ENCODE peak calls at places on chromosome 1, in seven cellular contexts. One of them, this sample, is unnamed. For H3K36me3, the result is how much of the 10 kb centered on the place peaks cover.

GRCh38 chr1:162111572-162111971 is 42.1 kb downstream of the NOS1AP start:
- DNase-seq in H1: no peak
- DNase-seq in lower lobe of right lung: no peak
- DNase-seq in cardiac muscle cell: no peak
- DNase-seq in A673: no peak
- DNase-seq in fibroblast of lung: no peak
- DNase-seq in IMR-90: no peak
- DNase-seq in this sample: no peak

GRCh38 chr1:98914547-98914946 is 90.1 kb downstream of the PLPPR5 start:
- DNase-seq in H1: no peak
- DNase-seq in lower lobe of right lung: no peak
- DNase-seq in cardiac muscle cell: no peak
- DNase-seq in A673: no peak
- DNase-seq in fibroblast of lung: no peak
- DNase-seq in IMR-90: peak
- DNase-seq in this sample: no peak

GRCh38 chr1:206551985-206552325 is 44.6 kb downstream of the RASSF5 start:
- DNase-seq in H1: no peak
- DNase-seq in lower lobe of right lung: no peak
- DNase-seq in cardiac muscle cell: no peak
- DNase-seq in A673: no peak
- DNase-seq in fibroblast of lung: no peak
- DNase-seq in IMR-90: no peak
- DNase-seq in this sample: no peak

GRCh38 chr1:203026666-203027663 is 674 bp downstream of the PPFIA4 start:
- DNase-seq in H1: no peak
- DNase-seq in lower lobe of right lung: no peak
- DNase-seq in cardiac muscle cell: no peak
- DNase-seq in A673: no peak
- DNase-seq in fibroblast of lung: no peak
- DNase-seq in IMR-90: no peak
- DNase-seq in this sample: peak

GRCh38 chr1:12435639-12436344 is 182.2 kb downstream of the DHRS3 start:
- DNase-seq in H1: no peak
- DNase-seq in lower lobe of right lung: no peak
- DNase-seq in cardiac muscle cell: no peak
- DNase-seq in A673: peak
- DNase-seq in fibroblast of lung: no peak
- DNase-seq in IMR-90: peak
- DNase-seq in this sample: no peak

GRCh38 chr1:229991724-229992333 is 75.2 kb upstream of the GALNT2 start:
- DNase-seq in H1: no peak
- DNase-seq in lower lobe of right lung: no peak
- DNase-seq in cardiac muscle cell: no peak
- DNase-seq in A673: no peak
- DNase-seq in fibroblast of lung: no peak
- DNase-seq in IMR-90: no peak
- DNase-seq in this sample: no peak

GRCh38 chr1:38140025-38140487 is 93.5 kb upstream of the POU3F1 start:
- DNase-seq in H1: peak
- DNase-seq in lower lobe of right lung: no peak
- DNase-seq in cardiac muscle cell: no peak
- DNase-seq in A673: no peak
- DNase-seq in fibroblast of lung: no peak
- DNase-seq in IMR-90: peak
- DNase-seq in this sample: no peak

GRCh38 chr1:233735847-233736246 is 121.9 kb downstream of the KCNK1 start:
- DNase-seq in H1: no peak
- DNase-seq in lower lobe of right lung: no peak
- DNase-seq in cardiac muscle cell: no peak
- DNase-seq in A673: no peak
- DNase-seq in fibroblast of lung: no peak
- DNase-seq in IMR-90: no peak
- DNase-seq in this sample: no peak

GRCh38 chr1:116321766-116322175 is 51.3 kb upstream of the ATP1A1 start:
- DNase-seq in H1: no peak
- DNase-seq in lower lobe of right lung: no peak
- DNase-seq in cardiac muscle cell: no peak
- DNase-seq in A673: no peak
- DNase-seq in fibroblast of lung: no peak
- DNase-seq in IMR-90: no peak
- DNase-seq in this sample: no peak

GRCh38 chr1:234861024-234861620 is 251.1 kb upstream of the IRF2BP2 start:
- DNase-seq in H1: no peak
- DNase-seq in lower lobe of right lung: no peak
- DNase-seq in cardiac muscle cell: no peak
- DNase-seq in A673: no peak
- DNase-seq in fibroblast of lung: no peak
- DNase-seq in IMR-90: peak
- DNase-seq in this sample: no peak

GRCh38 chr1:119815361-119815760 is 4.1 kb upstream of the REG4 start:
- DNase-seq in H1: no peak
- DNase-seq in lower lobe of right lung: no peak
- DNase-seq in cardiac muscle cell: no peak
- DNase-seq in A673: peak
- DNase-seq in fibroblast of lung: peak
- DNase-seq in IMR-90: peak
- DNase-seq in this sample: no peak

GRCh38 chr1:109636201-109636952 is 16.7 kb downstream of the AMPD2 start:
- DNase-seq in H1: no peak
- DNase-seq in lower lobe of right lung: no peak
- DNase-seq in cardiac muscle cell: no peak
- DNase-seq in A673: peak
- DNase-seq in fibroblast of lung: peak
- DNase-seq in IMR-90: peak
- DNase-seq in this sample: no peak

GRCh38 chr1:173113015-173113741 is 62.4 kb upstream of the TNFSF18 start:
- DNase-seq in H1: no peak
- DNase-seq in lower lobe of right lung: no peak
- DNase-seq in cardiac muscle cell: no peak
- DNase-seq in A673: peak
- DNase-seq in fibroblast of lung: no peak
- DNase-seq in IMR-90: peak
- DNase-seq in this sample: no peak

GRCh38 chr1:45974541-45975269 is 157.7 kb downstream of the PIK3R3 start:
- DNase-seq in H1: no peak
- DNase-seq in lower lobe of right lung: no peak
- DNase-seq in cardiac muscle cell: no peak
- DNase-seq in A673: no peak
- DNase-seq in fibroblast of lung: no peak
- DNase-seq in IMR-90: peak
- DNase-seq in this sample: no peak

GRCh38 chr1:153415850-153416570 is at the start of gene S100A7A:
- DNase-seq in H1: no peak
- DNase-seq in lower lobe of right lung: no peak
- DNase-seq in cardiac muscle cell: no peak
- DNase-seq in A673: no peak
- DNase-seq in fibroblast of lung: no peak
- DNase-seq in IMR-90: no peak
- DNase-seq in this sample: no peak

GRCh38 chr1:153417136-153417888 is 992 bp downstream of the S100A7A start:
- DNase-seq in H1: no peak
- DNase-seq in lower lobe of right lung: no peak
- DNase-seq in cardiac muscle cell: no peak
- DNase-seq in A673: no peak
- DNase-seq in fibroblast of lung: no peak
- DNase-seq in IMR-90: no peak
- DNase-seq in this sample: no peak

GRCh38 chr1:153422450-153423068 is 6.2 kb downstream of the S100A7A start:
- DNase-seq in H1: no peak
- DNase-seq in lower lobe of right lung: peak
- DNase-seq in cardiac muscle cell: peak
- DNase-seq in A673: peak
- DNase-seq in fibroblast of lung: peak
- DNase-seq in IMR-90: peak
- DNase-seq in this sample: no peak

GRCh38 chr1:153420306-153420705 is 4.0 kb downstream of the S100A7A start:
- DNase-seq in H1: no peak
- DNase-seq in lower lobe of right lung: no peak
- DNase-seq in cardiac muscle cell: no peak
- DNase-seq in A673: no peak
- DNase-seq in fibroblast of lung: no peak
- DNase-seq in IMR-90: no peak
- DNase-seq in this sample: no peak
- H3K4me3 ChIP-seq in H1: no peak
- H3K4me3 ChIP-seq in lower lobe of right lung: no peak
- H3K4me3 ChIP-seq in cardiac muscle cell: no peak
- H3K4me3 ChIP-seq in A673: no peak
- H3K4me3 ChIP-seq in fibroblast of lung: no peak
- H3K4me3 ChIP-seq in IMR-90: no peak
- H3K4me3 ChIP-seq in this sample: no peak

GRCh38 chr1:151723726-151724370 is 2.5 kb downstream of the RIIAD1 start:
- DNase-seq in H1: no peak
- DNase-seq in lower lobe of right lung: no peak
- DNase-seq in cardiac muscle cell: no peak
- DNase-seq in A673: no peak
- DNase-seq in fibroblast of lung: no peak
- DNase-seq in IMR-90: no peak
- DNase-seq in this sample: no peak
- TF ChIP-seq CTCF in H1: no peak
- TF ChIP-seq CTCF in lower lobe of right lung: no peak
- TF ChIP-seq CTCF in cardiac muscle cell: no peak
- TF ChIP-seq CTCF in A673: no peak
- TF ChIP-seq CTCF in fibroblast of lung: no peak
- TF ChIP-seq CTCF in IMR-90: no peak
- TF ChIP-seq CTCF in this sample: no peak

GRCh38 chr1:94919241-94920030 is 7.5 kb downstream of the CNN3 start:
- DNase-seq in H1: no peak
- DNase-seq in lower lobe of right lung: no peak
- DNase-seq in cardiac muscle cell: no peak
- DNase-seq in A673: no peak
- DNase-seq in fibroblast of lung: no peak
- DNase-seq in IMR-90: no peak
- DNase-seq in this sample: peak

GRCh38 chr1:94920061-94920460 is 6.8 kb downstream of the CNN3 start:
- DNase-seq in H1: no peak
- DNase-seq in lower lobe of right lung: no peak
- DNase-seq in cardiac muscle cell: no peak
- DNase-seq in A673: no peak
- DNase-seq in fibroblast of lung: no peak
- DNase-seq in IMR-90: no peak
- DNase-seq in this sample: no peak

GRCh38 chr1:94924967-94925366 is 1.9 kb downstream of the CNN3 start:
- DNase-seq in H1: no peak
- DNase-seq in lower lobe of right lung: no peak
- DNase-seq in cardiac muscle cell: peak
- DNase-seq in A673: peak
- DNase-seq in fibroblast of lung: peak
- DNase-seq in IMR-90: peak
- DNase-seq in this sample: no peak

GRCh38 chr1:94922756-94923465 is 4.0 kb downstream of the CNN3 start:
- DNase-seq in H1: no peak
- DNase-seq in lower lobe of right lung: no peak
- DNase-seq in cardiac muscle cell: no peak
- DNase-seq in A673: no peak
- DNase-seq in fibroblast of lung: peak
- DNase-seq in IMR-90: peak
- DNase-seq in this sample: no peak

DNA sequence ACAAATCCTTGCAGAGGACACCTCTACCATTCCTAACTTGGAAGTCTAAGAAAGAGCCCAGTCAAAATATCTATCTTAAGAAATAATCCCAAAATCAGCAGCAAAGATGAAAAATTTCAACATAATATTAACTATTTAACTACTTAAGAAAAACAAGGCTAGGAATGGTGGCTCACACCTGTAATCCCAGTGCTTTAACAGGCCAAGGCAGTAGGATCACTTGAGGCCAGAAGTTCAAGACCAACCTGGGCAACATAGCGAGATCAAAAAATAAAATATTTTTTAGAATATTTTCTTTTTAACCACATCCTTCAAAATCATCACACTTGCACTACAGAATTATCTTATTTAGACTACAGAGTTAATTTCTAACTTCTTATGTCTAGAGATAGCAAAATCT is 4.9 kb downstream of the CNN3 start:
- DNase-seq in H1: no peak
- DNase-seq in lower lobe of right lung: no peak
- DNase-seq in cardiac muscle cell: no peak
- DNase-seq in A673: no peak
- DNase-seq in fibroblast of lung: no peak
- DNase-seq in IMR-90: no peak
- DNase-seq in this sample: no peak
- H3K36me3 ChIP-seq in H1: under half
- H3K36me3 ChIP-seq in lower lobe of right lung: under half
- H3K36me3 ChIP-seq in cardiac muscle cell: under half
- H3K36me3 ChIP-seq in A673: under half
- H3K36me3 ChIP-seq in fibroblast of lung: under half
- H3K36me3 ChIP-seq in IMR-90: under half
- H3K36me3 ChIP-seq in this sample: under half

GRCh38 chr1:51421961-51422360 is 91.6 kb upstream of the TTC39A start:
- DNase-seq in H1: no peak
- DNase-seq in lower lobe of right lung: no peak
- DNase-seq in cardiac muscle cell: peak
- DNase-seq in A673: peak
- DNase-seq in fibroblast of lung: peak
- DNase-seq in IMR-90: peak
- DNase-seq in this sample: no peak

GRCh38 chr1:51420867-51421627 is 90.7 kb upstream of the TTC39A start:
- DNase-seq in H1: no peak
- DNase-seq in lower lobe of right lung: no peak
- DNase-seq in cardiac muscle cell: no peak
- DNase-seq in A673: no peak
- DNase-seq in fibroblast of lung: no peak
- DNase-seq in IMR-90: no peak
- DNase-seq in this sample: no peak

GRCh38 chr1:51423098-51423821 is 92.9 kb upstream of the TTC39A start:
- DNase-seq in H1: no peak
- DNase-seq in lower lobe of right lung: no peak
- DNase-seq in cardiac muscle cell: peak
- DNase-seq in A673: no peak
- DNase-seq in fibroblast of lung: peak
- DNase-seq in IMR-90: peak
- DNase-seq in this sample: no peak

GRCh38 chr1:51425273-51425672 is 93.8 kb downstream of the EPS15 start:
- DNase-seq in H1: no peak
- DNase-seq in lower lobe of right lung: no peak
- DNase-seq in cardiac muscle cell: no peak
- DNase-seq in A673: no peak
- DNase-seq in fibroblast of lung: no peak
- DNase-seq in IMR-90: no peak
- DNase-seq in this sample: no peak

DNA sequence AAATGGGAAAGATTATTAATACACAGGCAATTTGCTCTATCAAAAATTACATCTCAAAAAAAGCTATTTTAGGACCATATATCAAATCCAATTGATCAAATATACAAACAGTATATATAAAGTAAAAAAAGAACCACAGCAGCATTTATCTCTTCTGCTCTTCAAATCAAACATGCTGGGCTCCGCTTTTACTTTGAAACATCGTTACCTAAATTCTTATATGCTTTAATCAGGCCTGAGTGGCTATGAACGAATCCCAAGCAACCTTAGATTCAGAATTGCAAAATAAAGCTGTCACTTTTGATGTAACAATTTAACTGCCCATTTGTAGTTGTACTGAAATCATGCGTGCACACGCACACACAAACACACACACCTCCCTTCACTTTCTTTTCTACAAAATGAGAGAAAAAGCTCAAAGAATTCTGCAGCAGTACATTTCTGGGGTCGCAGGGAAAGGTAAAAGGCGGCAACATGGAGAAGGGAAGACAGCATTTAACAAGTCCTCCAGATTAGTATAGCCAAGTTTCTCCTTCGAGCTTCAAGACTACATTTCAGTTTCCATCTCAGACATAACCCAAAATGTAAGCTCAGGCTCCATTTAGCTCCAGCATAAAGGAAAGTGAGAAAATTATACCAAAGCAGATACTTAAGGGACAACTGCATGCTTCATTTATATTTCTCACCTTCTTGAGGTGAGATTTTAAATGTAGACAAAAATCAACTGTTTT is 92.2 kb upstream of the TTC39A start:
- DNase-seq in H1: no peak
- DNase-seq in lower lobe of right lung: no peak
- DNase-seq in cardiac muscle cell: no peak
- DNase-seq in A673: no peak
- DNase-seq in fibroblast of lung: peak
- DNase-seq in IMR-90: no peak
- DNase-seq in this sample: no peak
- H3K4me3 ChIP-seq in H1: no peak
- H3K4me3 ChIP-seq in lower lobe of right lung: no peak
- H3K4me3 ChIP-seq in cardiac muscle cell: peak
- H3K4me3 ChIP-seq in A673: no peak
- H3K4me3 ChIP-seq in fibroblast of lung: peak
- H3K4me3 ChIP-seq in IMR-90: peak
- H3K4me3 ChIP-seq in this sample: no peak

This sample was measured in kidney.